ENCODE peak calls at places on chromosomes 11 and 22, in four cellular contexts. M is upper lobe of left lung, C is pancreas, G is upper lobe of right lung. X is an unnamed sample.

GRCh38 chr11:20045098-20045688 is 115.1 kb downstream of the DBX1 start:
- DNase-seq in G (no peak), M (peak; percentile 57), C (peak; percentile 92), X (no peak)

GRCh38 chr11:289706-290620 is 1.0 kb downstream of the PGGHG start:
- DNase-seq in G (peak; percentile 64), M (peak; percentile 76), C (peak; percentile 45), X (peak; percentile 69)

GRCh38 chr11:111691176-111691575 is 75.0 kb downstream of the PPP2R1B start:
- DNase-seq in G (no peak), M (no peak), C (no peak), X (no peak)

GRCh38 chr11:90705661-90706060 is 482.8 kb upstream of the CHORDC1 start:
- DNase-seq in C (no peak), G (no peak), M (no peak), X (no peak)

GRCh38 chr11:92697461-92698314 is 271.8 kb upstream of the MTNR1B start:
- DNase-seq in G (no peak), C (no peak), M (no peak), X (no peak)

GRCh38 chr22:25774575-25775026 is 32.6 kb downstream of the MYO18B start:
- DNase-seq in G (no peak), M (no peak), C (no peak), X (no peak)

GRCh38 chr11:94861306-94861845 is 93.2 kb downstream of the AMOTL1 start:
- DNase-seq in M (no peak), G (no peak), C (no peak), X (no peak)

GRCh38 chr11:85810521-85810870 is 445 bp downstream of the SYTL2 start:
- DNase-seq in M (no peak), C (no peak), G (no peak), X (no peak)

GRCh38 chr11:77055056-77055680 is 11.6 kb upstream of the CAPN5 start:
- DNase-seq in G (no peak), C (no peak), M (no peak), X (no peak)

GRCh38 chr11:130181295-130182272 is 22.0 kb downstream of the ST14 start:
- DNase-seq in M (no peak), C (peak; percentile 68), G (no peak), X (no peak)

GRCh38 chr11:17506942-17507341 is 30.3 kb upstream of the ABCC8 start:
- DNase-seq in G (no peak), C (no peak), M (no peak), X (no peak)

GRCh38 chr11:61294717-61295595 is at the start of gene VWCE:
- DNase-seq in M (peak; percentile 91), C (peak; percentile 37), G (peak; percentile 84), X (peak; percentile 72)

GRCh38 chr22:28094831-28095230 is 175.8 kb upstream of the PITPNB start:
- DNase-seq in M (no peak), G (no peak), C (no peak), X (no peak)

GRCh38 chr11:112172362-112172994 is 2.8 kb upstream of the BCO2 start:
- DNase-seq in C (no peak), G (no peak), M (no peak), X (no peak)

GRCh38 chr11:11407065-11407737 is 54.2 kb upstream of the CSNK2A3 start:
- DNase-seq in G (no peak), M (no peak), C (no peak), X (no peak)

GRCh38 chr11:6523253-6523652 is 26.2 kb downstream of the DNHD1 start:
- DNase-seq in G (no peak), M (no peak), C (no peak), X (no peak)

GRCh38 chr11:38680746-38681145 is 2082.7 kb upstream of the RAG2 start:
- DNase-seq in M (no peak), G (no peak), C (no peak), X (no peak)

GRCh38 chr22:35310556-35311550 is 11.2 kb downstream of the TOM1 start:
- DNase-seq in M (no peak), G (peak; percentile 56), C (no peak), X (peak; percentile 63)

GRCh38 chr11:21710791-21711190 is 482.1 kb upstream of the ANO5 start:
- DNase-seq in C (no peak), M (no peak), G (no peak), X (no peak)

GRCh38 chr11:120215634-120216033 is 4.8 kb downstream of the OAF start:
- DNase-seq in G (no peak), C (no peak), M (no peak), X (no peak)

GRCh38 chr11:22792497-22792896 is 37.1 kb downstream of the SVIP start:
- DNase-seq in M (no peak), C (no peak), G (no peak), X (no peak)

GRCh38 chr11:15969281-15969680 is 387.1 kb downstream of the SOX6 start:
- DNase-seq in M (no peak), C (peak; percentile 41), G (no peak), X (no peak)

GRCh38 chr11:130861902-130862552 is 54.3 kb downstream of the SNX19 start:
- DNase-seq in G (peak; percentile 93), M (peak; percentile 94), C (peak; percentile 79), X (peak; percentile 97)

GRCh38 chr11:102577182-102577581 is 46.6 kb upstream of the MMP7 start:
- DNase-seq in M (no peak), C (no peak), G (no peak), X (no peak)

GRCh38 chr11:123168955-123169484 is 26.0 kb downstream of the CLMP start:
- DNase-seq in M (no peak), G (no peak), C (no peak), X (no peak)

GRCh38 chr11:69912161-69912910 is 93.1 kb upstream of the FGF3 start:
- DNase-seq in M (peak; percentile 72), C (no peak), G (peak; percentile 63), X (peak; percentile 58)

GRCh38 chr11:115924744-115925567 is 420.7 kb upstream of the CADM1 start:
- DNase-seq in M (no peak), C (no peak), G (no peak), X (no peak)

GRCh38 chr22:33070600-33070999 is 12.4 kb upstream of the SYN3 start:
- DNase-seq in M (no peak), G (no peak), C (no peak), X (no peak)

GRCh38 chr22:33076368-33076767 is 18.2 kb upstream of the SYN3 start:
- DNase-seq in C (no peak), G (no peak), M (no peak), X (no peak)

DNA sequence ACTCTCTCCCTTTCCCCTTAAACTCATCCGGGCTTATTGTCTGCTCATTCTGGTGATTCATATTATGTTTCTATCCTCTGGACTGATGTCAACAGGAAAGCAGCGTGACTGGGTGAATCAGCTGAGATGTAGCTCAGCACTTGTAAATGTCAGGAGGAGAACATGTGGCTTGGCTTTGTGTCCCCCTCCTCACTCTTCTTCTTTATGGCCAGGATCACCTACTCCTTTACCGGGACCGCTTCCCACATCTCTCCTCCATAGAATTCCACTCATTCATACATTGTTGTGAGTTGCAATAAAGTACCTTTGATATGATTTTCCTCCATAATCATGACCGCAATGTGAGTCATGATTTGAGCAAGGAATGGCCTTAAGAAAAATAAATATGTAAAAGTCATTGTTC is 15.8 kb upstream of the SYN3 start:
- DNase-seq in G (no peak), C (no peak), M (no peak), X (no peak)
- H3K27me3 ChIP-seq in G (peaks cover 22% of the 10 kb centered on the region), C (no peaks in the 10 kb centered on the region), M (no peaks in the 10 kb centered on the region), X (peaks cover 12% of the 10 kb centered on the region)

GRCh38 chr22:30426395-30427353 is 1.1 kb downstream of the MTFP1 start:
- DNase-seq in M (peak; percentile 83), G (peak; percentile 93), C (peak; percentile 83), X (peak; percentile 91)
- H3K27ac ChIP-seq in M (peak overlapping the region; percentile 86), G (peak overlapping the region; percentile 65), C (peak overlapping the region; percentile 78), X (peak overlapping the region; percentile 47)

GRCh38 chr22:22034469-22035132 is 52.0 kb upstream of the TOP3B start:
- DNase-seq in M (no peak), C (no peak), G (no peak), X (no peak)
- H3K27me3 ChIP-seq in M (no peaks in the 10 kb centered on the region), C (no peaks in the 10 kb centered on the region), G (no peaks in the 10 kb centered on the region), X (peaks cover 3% of the 10 kb centered on the region)

DNA sequence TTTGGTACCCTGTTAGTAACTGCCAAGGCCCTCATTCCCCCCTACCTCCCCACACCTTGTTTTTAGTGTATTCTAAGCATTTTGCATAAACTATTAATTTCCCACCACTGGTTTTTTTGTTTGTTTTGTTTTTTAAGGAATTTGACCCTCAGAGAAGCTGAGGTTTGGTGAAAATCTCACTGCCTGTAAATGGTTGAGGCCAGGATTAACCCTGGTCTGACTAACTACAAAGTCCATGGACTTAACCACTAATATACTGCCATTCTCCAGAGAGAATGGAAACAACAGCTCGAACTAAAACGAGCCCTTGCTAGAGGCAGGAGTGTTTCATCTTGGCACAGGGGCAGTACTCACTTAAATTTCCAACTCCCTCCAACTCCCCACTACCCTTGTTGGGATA is 2.9 kb downstream of the CTNND1 start:
- DNase-seq in C (no peak), G (no peak), M (no peak), X (no peak)
- H3K27ac ChIP-seq in C (peak overlapping the region; percentile 95), G (peak overlapping the region; percentile 85), M (peak overlapping the region; percentile 10), X (peak overlapping the region; percentile 11)

GRCh38 chr11:117585631-117586030 is 211.4 kb downstream of the DSCAML1 start:
- DNase-seq in G (no peak), C (no peak), M (no peak), X (peak; percentile 67)

GRCh38 chr11:117588166-117588810 is 208.7 kb downstream of the DSCAML1 start:
- DNase-seq in M (no peak), G (no peak), C (no peak), X (peak; percentile 33)

GRCh38 chr11:117589024-117589423 is 208.0 kb downstream of the DSCAML1 start:
- DNase-seq in C (no peak), G (no peak), M (peak; percentile 30), X (peak; percentile 65)

GRCh38 chr11:117586392-117586791 is 210.6 kb downstream of the DSCAML1 start:
- DNase-seq in C (no peak), M (no peak), G (no peak), X (peak; percentile 21)

GRCh38 chr11:117587416-117587815 is 209.6 kb downstream of the DSCAML1 start:
- DNase-seq in C (no peak), M (no peak), G (no peak), X (peak; percentile 55)
- H3K27me3 ChIP-seq in C (no peaks in the 10 kb centered on the region), M (no peaks in the 10 kb centered on the region), G (no peaks in the 10 kb centered on the region), X (peaks cover 21% of the 10 kb centered on the region)